ENCODE peak calls at places on chromosomes 16 and 17, in seven cellular contexts. One of them, this sample, is unnamed.

GRCh38 chr17:17435323-17435722 is 41.5 kb upstream of the MED9 start:
- DNase-seq in heart right ventricle: no peak
- DNase-seq in colonic mucosa: no peak
- DNase-seq in fibroblast of mammary gland: peak; percentile 96
- DNase-seq in transverse colon: no peak
- DNase-seq in cardiac muscle cell: peak; percentile 59
- DNase-seq in keratinocyte: no peak
- DNase-seq in this sample: peak; percentile 10

GRCh38 chr16:3266873-3267537 is 10.6 kb upstream of the MEFV start:
- DNase-seq in fibroblast of mammary gland: peak; percentile 47
- DNase-seq in colonic mucosa: no peak
- DNase-seq in transverse colon: no peak
- DNase-seq in cardiac muscle cell: peak; percentile 72
- DNase-seq in heart right ventricle: no peak
- DNase-seq in keratinocyte: no peak
- DNase-seq in this sample: peak; percentile 24

GRCh38 chr16:83878838-83879237 is 20.1 kb upstream of the MLYCD start:
- DNase-seq in heart right ventricle: no peak
- DNase-seq in fibroblast of mammary gland: peak; percentile 58
- DNase-seq in transverse colon: no peak
- DNase-seq in cardiac muscle cell: peak; percentile 73
- DNase-seq in colonic mucosa: no peak
- DNase-seq in keratinocyte: no peak
- DNase-seq in this sample: peak; percentile 60

GRCh38 chr17:51499906-51500305 is 239.6 kb downstream of the UTP18 start:
- DNase-seq in cardiac muscle cell: no peak
- DNase-seq in transverse colon: no peak
- DNase-seq in colonic mucosa: no peak
- DNase-seq in fibroblast of mammary gland: no peak
- DNase-seq in heart right ventricle: no peak
- DNase-seq in keratinocyte: no peak
- DNase-seq in this sample: no peak

GRCh38 chr16:4323845-4324478 is 8.1 kb downstream of the GLIS2 start:
- DNase-seq in fibroblast of mammary gland: peak; percentile 59
- DNase-seq in keratinocyte: no peak
- DNase-seq in cardiac muscle cell: peak; percentile 77
- DNase-seq in transverse colon: peak; percentile 40
- DNase-seq in colonic mucosa: peak; percentile 51
- DNase-seq in heart right ventricle: peak; percentile 70
- DNase-seq in this sample: no peak

GRCh38 chr16:2026461-2027023 is at the start of gene NHERF2:
- DNase-seq in fibroblast of mammary gland: no peak
- DNase-seq in heart right ventricle: peak; percentile 65
- DNase-seq in transverse colon: peak; percentile 57
- DNase-seq in keratinocyte: no peak
- DNase-seq in colonic mucosa: no peak
- DNase-seq in cardiac muscle cell: peak; percentile 31
- DNase-seq in this sample: no peak

GRCh38 chr16:86528061-86528929 is 18.0 kb downstream of the FOXF1 start:
- DNase-seq in transverse colon: no peak
- DNase-seq in colonic mucosa: no peak
- DNase-seq in keratinocyte: no peak
- DNase-seq in fibroblast of mammary gland: no peak
- DNase-seq in cardiac muscle cell: no peak
- DNase-seq in heart right ventricle: no peak
- DNase-seq in this sample: no peak

GRCh38 chr17:66555605-66556004 is 253.2 kb downstream of the PRKCA start:
- DNase-seq in keratinocyte: no peak
- DNase-seq in cardiac muscle cell: no peak
- DNase-seq in fibroblast of mammary gland: no peak
- DNase-seq in transverse colon: no peak
- DNase-seq in colonic mucosa: no peak
- DNase-seq in heart right ventricle: no peak
- DNase-seq in this sample: no peak

GRCh38 chr17:44918006-44918405 is 2.7 kb upstream of the GFAP start:
- DNase-seq in cardiac muscle cell: no peak
- DNase-seq in fibroblast of mammary gland: no peak
- DNase-seq in heart right ventricle: no peak
- DNase-seq in transverse colon: no peak
- DNase-seq in keratinocyte: peak; percentile 41
- DNase-seq in colonic mucosa: no peak
- DNase-seq in this sample: peak; percentile 83

GRCh38 chr17:34146440-34147043 is 108.5 kb upstream of the CCL2 start:
- DNase-seq in heart right ventricle: peak; percentile 53
- DNase-seq in transverse colon: peak; percentile 73
- DNase-seq in colonic mucosa: peak; percentile 72
- DNase-seq in keratinocyte: peak; percentile 13
- DNase-seq in fibroblast of mammary gland: peak; percentile 2
- DNase-seq in cardiac muscle cell: no peak
- DNase-seq in this sample: peak; percentile 10

GRCh38 chr16:96935-97381 is 18.9 kb downstream of the MPG start:
- DNase-seq in cardiac muscle cell: peak; percentile 89
- DNase-seq in keratinocyte: no peak
- DNase-seq in transverse colon: peak; percentile 91
- DNase-seq in colonic mucosa: peak; percentile 89
- DNase-seq in fibroblast of mammary gland: peak; percentile 88
- DNase-seq in heart right ventricle: peak; percentile 90
- DNase-seq in this sample: peak; percentile 88

GRCh38 chr16:64211306-64211705 is 910.6 kb downstream of the CDH11 start:
- DNase-seq in cardiac muscle cell: peak; percentile 1
- DNase-seq in fibroblast of mammary gland: no peak
- DNase-seq in transverse colon: no peak
- DNase-seq in colonic mucosa: no peak
- DNase-seq in keratinocyte: no peak
- DNase-seq in heart right ventricle: no peak
- DNase-seq in this sample: no peak

GRCh38 chr17:50668025-50668837 is 33.5 kb downstream of the ABCC3 start:
- DNase-seq in cardiac muscle cell: peak; percentile 65
- DNase-seq in colonic mucosa: no peak
- DNase-seq in fibroblast of mammary gland: peak; percentile 49
- DNase-seq in keratinocyte: no peak
- DNase-seq in heart right ventricle: no peak
- DNase-seq in transverse colon: no peak
- DNase-seq in this sample: peak; percentile 40

GRCh38 chr17:71578446-71578845 is 542.4 kb upstream of the SOX9 start:
- DNase-seq in keratinocyte: no peak
- DNase-seq in transverse colon: no peak
- DNase-seq in heart right ventricle: no peak
- DNase-seq in cardiac muscle cell: no peak
- DNase-seq in colonic mucosa: no peak
- DNase-seq in fibroblast of mammary gland: no peak
- DNase-seq in this sample: no peak

GRCh38 chr17:66281671-66282369 is 20.6 kb upstream of the PRKCA start:
- DNase-seq in keratinocyte: no peak
- DNase-seq in heart right ventricle: no peak
- DNase-seq in cardiac muscle cell: no peak
- DNase-seq in colonic mucosa: no peak
- DNase-seq in transverse colon: no peak
- DNase-seq in fibroblast of mammary gland: no peak
- DNase-seq in this sample: no peak

GRCh38 chr17:80192268-80192667 is 22.4 kb downstream of the CARD14 start:
- DNase-seq in cardiac muscle cell: peak; percentile 23
- DNase-seq in keratinocyte: no peak
- DNase-seq in fibroblast of mammary gland: no peak
- DNase-seq in heart right ventricle: no peak
- DNase-seq in colonic mucosa: no peak
- DNase-seq in transverse colon: no peak
- DNase-seq in this sample: peak; percentile 57

GRCh38 chr17:80189611-80190010 is 19.8 kb downstream of the CARD14 start:
- DNase-seq in transverse colon: no peak
- DNase-seq in heart right ventricle: no peak
- DNase-seq in colonic mucosa: no peak
- DNase-seq in fibroblast of mammary gland: no peak
- DNase-seq in keratinocyte: no peak
- DNase-seq in cardiac muscle cell: no peak
- DNase-seq in this sample: no peak

GRCh38 chr17:80190716-80191115 is 20.9 kb downstream of the CARD14 start:
- DNase-seq in heart right ventricle: no peak
- DNase-seq in cardiac muscle cell: no peak
- DNase-seq in keratinocyte: no peak
- DNase-seq in transverse colon: no peak
- DNase-seq in colonic mucosa: no peak
- DNase-seq in fibroblast of mammary gland: no peak
- DNase-seq in this sample: no peak

GRCh38 chr17:80191720-80192265 is 22.0 kb downstream of the CARD14 start:
- DNase-seq in transverse colon: no peak
- DNase-seq in colonic mucosa: no peak
- DNase-seq in heart right ventricle: peak; percentile 40
- DNase-seq in fibroblast of mammary gland: no peak
- DNase-seq in cardiac muscle cell: peak; percentile 42
- DNase-seq in keratinocyte: no peak
- DNase-seq in this sample: peak; percentile 66

GRCh38 chr17:80191192-80191591 is 21.4 kb downstream of the CARD14 start:
- DNase-seq in heart right ventricle: no peak
- DNase-seq in cardiac muscle cell: no peak
- DNase-seq in transverse colon: no peak
- DNase-seq in keratinocyte: no peak
- DNase-seq in colonic mucosa: no peak
- DNase-seq in fibroblast of mammary gland: no peak
- DNase-seq in this sample: no peak
- TF ChIP-seq CTCF in heart right ventricle: no peak
- TF ChIP-seq CTCF in cardiac muscle cell: no peak
- TF ChIP-seq CTCF in transverse colon: no peak
- TF ChIP-seq CTCF in keratinocyte: no peak
- TF ChIP-seq CTCF in colonic mucosa: no peak
- TF ChIP-seq CTCF in fibroblast of mammary gland: no peak
- TF ChIP-seq CTCF in this sample: no peak

GRCh38 chr17:1625053-1625452 is 3.6 kb downstream of the SLC43A2 start:
- DNase-seq in fibroblast of mammary gland: no peak
- DNase-seq in colonic mucosa: no peak
- DNase-seq in heart right ventricle: no peak
- DNase-seq in transverse colon: no peak
- DNase-seq in cardiac muscle cell: no peak
- DNase-seq in keratinocyte: no peak
- DNase-seq in this sample: no peak

GRCh38 chr17:1625507-1626080 is 3.0 kb downstream of the SLC43A2 start:
- DNase-seq in keratinocyte: no peak
- DNase-seq in cardiac muscle cell: no peak
- DNase-seq in colonic mucosa: no peak
- DNase-seq in fibroblast of mammary gland: no peak
- DNase-seq in transverse colon: no peak
- DNase-seq in heart right ventricle: no peak
- DNase-seq in this sample: no peak

GRCh38 chr17:1627219-1627986 is 1.2 kb downstream of the SLC43A2 start:
- DNase-seq in keratinocyte: no peak
- DNase-seq in cardiac muscle cell: no peak
- DNase-seq in colonic mucosa: no peak
- DNase-seq in heart right ventricle: no peak
- DNase-seq in transverse colon: peak; percentile 44
- DNase-seq in fibroblast of mammary gland: no peak
- DNase-seq in this sample: no peak

GRCh38 chr17:1624650-1625049 is 4.0 kb downstream of the SLC43A2 start:
- DNase-seq in colonic mucosa: no peak
- DNase-seq in fibroblast of mammary gland: no peak
- DNase-seq in heart right ventricle: no peak
- DNase-seq in transverse colon: no peak
- DNase-seq in cardiac muscle cell: no peak
- DNase-seq in keratinocyte: no peak
- DNase-seq in this sample: no peak

DNA sequence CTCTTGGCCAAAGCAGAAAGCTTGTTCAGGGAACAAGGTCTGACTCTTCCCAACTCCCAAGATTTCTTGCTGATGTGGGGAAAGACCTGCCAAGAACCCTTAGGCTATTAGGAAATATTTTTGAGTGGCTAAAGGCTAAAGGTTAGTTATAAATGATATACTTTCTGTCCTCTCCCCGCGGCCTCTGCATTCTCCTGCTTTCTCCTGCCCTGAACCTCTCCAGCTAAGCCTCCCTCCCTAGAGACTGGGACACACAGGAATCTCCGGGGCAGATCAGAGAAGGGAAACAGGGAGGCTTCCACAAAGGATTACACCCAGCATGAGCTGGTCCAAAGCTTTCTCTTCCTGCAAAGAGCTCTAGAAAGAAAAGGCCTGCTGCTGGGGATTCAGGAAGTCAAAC is 2.3 kb downstream of the SLC43A2 start:
- DNase-seq in keratinocyte: no peak
- DNase-seq in heart right ventricle: no peak
- DNase-seq in fibroblast of mammary gland: peak; percentile 16
- DNase-seq in cardiac muscle cell: no peak
- DNase-seq in colonic mucosa: no peak
- DNase-seq in transverse colon: no peak
- DNase-seq in this sample: no peak
- H3K4me3 ChIP-seq in keratinocyte: no peak overlapping the region
- H3K4me3 ChIP-seq in heart right ventricle: no peak overlapping the region
- H3K4me3 ChIP-seq in fibroblast of mammary gland: no peak overlapping the region
- H3K4me3 ChIP-seq in cardiac muscle cell: no peak overlapping the region
- H3K4me3 ChIP-seq in colonic mucosa: no peak overlapping the region
- H3K4me3 ChIP-seq in transverse colon: no peak overlapping the region
- H3K4me3 ChIP-seq in this sample: no peak overlapping the region

GRCh38 chr16:65406076-65406475 is 284.2 kb upstream of the CDH11 start:
- DNase-seq in keratinocyte: no peak
- DNase-seq in transverse colon: no peak
- DNase-seq in heart right ventricle: no peak
- DNase-seq in cardiac muscle cell: no peak
- DNase-seq in fibroblast of mammary gland: no peak
- DNase-seq in colonic mucosa: no peak
- DNase-seq in this sample: no peak
- TF ChIP-seq CTCF in keratinocyte: no peak
- TF ChIP-seq CTCF in transverse colon: no peak
- TF ChIP-seq CTCF in heart right ventricle: no peak
- TF ChIP-seq CTCF in cardiac muscle cell: no peak
- TF ChIP-seq CTCF in fibroblast of mammary gland: no peak
- TF ChIP-seq CTCF in colonic mucosa: no peak
- TF ChIP-seq CTCF in this sample: no peak

GRCh38 chr16:62036807-62037135 is 533 bp upstream of the CDH8 start:
- DNase-seq in colonic mucosa: no peak
- DNase-seq in fibroblast of mammary gland: no peak
- DNase-seq in cardiac muscle cell: no peak
- DNase-seq in transverse colon: no peak
- DNase-seq in keratinocyte: no peak
- DNase-seq in heart right ventricle: no peak
- DNase-seq in this sample: no peak
- H3K4me3 ChIP-seq in colonic mucosa: no peak overlapping the region
- H3K4me3 ChIP-seq in fibroblast of mammary gland: no peak overlapping the region
- H3K4me3 ChIP-seq in cardiac muscle cell: peak overlapping the region; percentile 52
- H3K4me3 ChIP-seq in transverse colon: no peak overlapping the region
- H3K4me3 ChIP-seq in keratinocyte: no peak overlapping the region
- H3K4me3 ChIP-seq in heart right ventricle: no peak overlapping the region
- H3K4me3 ChIP-seq in this sample: no peak overlapping the region

This sample was measured in epithelial cell of esophagus.